ENCODE peak calls at places on chromosomes 6 and 20, in ten cellular contexts. T is GM10248; J is fibroblast of lung; F is IMR-90; R is H9; D is CD8-positive, alpha-beta T cell; O is bronchial epithelial cell; Q is A673; M is progenitor cell of endocrine pancreas; Z is left ventricle myocardium inferior. P is an unnamed sample.

GRCh38 chr6:168148231-168148849 is 69.3 kb upstream of the FRMD1 start:
- DNase-seq in O (no peak), T (no peak), Q (no peak), Z (no peak), D (no peak), F (no peak), J (no peak), R (no peak), M (no peak), P (no peak)

GRCh38 chr6:167350731-167351655 is 26.1 kb downstream of the TTLL2 start:
- DNase-seq in O (peak; percentile 47), F (no peak), J (peak; percentile 37), Z (peak; percentile 67), Q (peak; percentile 87), R (peak; percentile 93), D (peak; percentile 77), T (peak; percentile 61), M (peak; percentile 80), P (peak; percentile 65)

GRCh38 chr6:81788748-81789147 is 36.3 kb upstream of the TENT5A start:
- DNase-seq in Q (no peak), Z (no peak), O (peak; percentile 21), F (no peak), T (no peak), R (no peak), M (no peak), D (no peak), J (no peak), P (no peak)

GRCh38 chr20:31547720-31548298 is 33.6 kb downstream of the HM13 start:
- DNase-seq in R (no peak), F (no peak), D (no peak), O (no peak), T (no peak), J (no peak), M (no peak), Q (no peak), Z (no peak), P (no peak)

GRCh38 chr6:14121936-14122344 is 4.4 kb downstream of the CD83 start:
- DNase-seq in R (no peak), O (no peak), T (peak; percentile 73), M (no peak), Q (no peak), D (no peak), F (no peak), Z (no peak), J (no peak), P (peak; percentile 75)

GRCh38 chr6:19137419-19138035 is 699.6 kb upstream of the ID4 start:
- DNase-seq in M (no peak), D (no peak), Z (no peak), T (no peak), F (no peak), O (no peak), J (no peak), R (no peak), Q (no peak), P (no peak)

GRCh38 chr20:25319241-25320034 is 71.2 kb downstream of the ABHD12 start:
- DNase-seq in J (no peak), M (no peak), O (no peak), Z (no peak), Q (no peak), F (no peak), D (no peak), R (no peak), T (no peak), P (no peak)

GRCh38 chr6:13280253-13280652 is 48.1 kb downstream of the TBC1D7 start:
- DNase-seq in D (no peak), M (no peak), T (no peak), F (no peak), Z (no peak), O (no peak), Q (no peak), J (no peak), R (no peak), P (no peak)

GRCh38 chr20:4607287-4607713 is 114.4 kb upstream of the PRND start:
- DNase-seq in D (peak; percentile 48), M (peak; percentile 52), Q (peak; percentile 90), O (peak; percentile 57), F (peak; percentile 70), J (peak; percentile 81), R (peak; percentile 64), T (peak; percentile 72), Z (no peak), P (peak; percentile 64)

GRCh38 chr20:8231038-8231437 is 99.0 kb downstream of the PLCB1 start:
- DNase-seq in J (no peak), O (no peak), D (no peak), T (no peak), Z (no peak), R (no peak), M (no peak), F (no peak), Q (no peak), P (no peak)

GRCh38 chr6:21188505-21189223 is 404.9 kb upstream of the SOX4 start:
- DNase-seq in J (no peak), D (no peak), Q (peak; percentile 96), R (no peak), Z (no peak), F (no peak), M (no peak), T (no peak), O (peak; percentile 87), P (no peak)

GRCh38 chr6:112560651-112561050 is 213.5 kb downstream of the RFPL4B start:
- DNase-seq in R (no peak), F (no peak), J (no peak), Q (peak; percentile 35), M (no peak), D (no peak), T (no peak), Z (no peak), O (no peak), P (no peak)

GRCh38 chr20:37411408-37412306 is 65.7 kb downstream of the SRC start:
- DNase-seq in Z (no peak), O (no peak), R (no peak), J (no peak), Q (no peak), M (no peak), T (no peak), D (no peak), F (no peak), P (no peak)

GRCh38 chr6:144534123-144534676 is 249.1 kb downstream of the UTRN start:
- DNase-seq in D (no peak), O (no peak), J (no peak), M (no peak), T (no peak), F (peak; percentile 12), Z (no peak), Q (no peak), R (no peak), P (no peak)

GRCh38 chr6:11121851-11122250 is 10.3 kb upstream of the ERVFRD-1 start:
- DNase-seq in R (no peak), O (no peak), T (no peak), Z (no peak), J (no peak), D (no peak), M (no peak), Q (no peak), F (no peak), P (no peak)

DNA sequence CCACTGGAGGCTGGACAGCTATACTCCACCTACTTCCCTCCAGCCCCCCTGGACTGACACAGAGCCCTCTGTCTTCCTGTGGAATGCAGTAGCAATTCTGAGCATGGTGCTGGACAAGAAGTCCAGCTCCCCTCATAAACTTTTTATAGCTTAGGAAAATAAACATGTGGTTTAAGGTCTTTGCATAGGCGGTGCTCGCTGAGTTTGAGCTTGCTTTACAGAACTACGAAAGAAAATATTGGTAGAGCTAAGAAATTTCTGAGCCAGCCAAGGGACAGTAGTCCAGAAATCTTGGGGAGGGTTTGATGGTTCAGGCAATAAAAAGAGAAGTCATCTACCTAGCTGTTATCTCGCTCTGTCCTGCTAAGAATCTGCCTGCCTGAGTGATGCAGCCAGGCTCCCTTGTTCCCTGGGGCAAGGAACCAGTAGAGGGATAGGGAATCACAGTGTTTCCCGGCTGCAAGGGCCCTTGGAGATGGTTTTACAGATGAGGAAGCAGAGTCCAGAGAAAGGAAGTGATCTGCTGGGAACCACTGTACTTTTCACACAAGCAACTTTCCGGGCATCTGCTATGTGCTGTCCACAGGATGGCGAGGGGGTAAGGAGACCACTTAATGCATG is 343.4 kb downstream of the CDC5L start:
- DNase-seq in D (no peak), R (no peak), O (no peak), F (peak; percentile 66), Q (no peak), J (peak; percentile 79), M (no peak), T (no peak), Z (no peak), P (no peak)
- TF ChIP-seq CTCF in D (no peak), R (no peak), O (no peak), F (no peak), Q (no peak), J (no peak), M (no peak), T (no peak), Z (no peak), P (no peak)

GRCh38 chr6:2448826-2449571 is 203.6 kb upstream of the GMDS start:
- DNase-seq in Q (peak; percentile 67), F (peak; percentile 89), M (no peak), J (peak; percentile 88), T (peak; percentile 70), O (peak; percentile 76), D (no peak), R (peak; percentile 67), Z (no peak), P (peak; percentile 62)
- TF ChIP-seq CTCF in Q (peak; percentile 74), F (peak; percentile 89), M (peak; percentile 80), J (peak; percentile 81), T (peak; percentile 61), O (peak; percentile 71), D (no peak), R (peak; percentile 85), Z (peak; percentile 69), P (peak; percentile 37)

DNA sequence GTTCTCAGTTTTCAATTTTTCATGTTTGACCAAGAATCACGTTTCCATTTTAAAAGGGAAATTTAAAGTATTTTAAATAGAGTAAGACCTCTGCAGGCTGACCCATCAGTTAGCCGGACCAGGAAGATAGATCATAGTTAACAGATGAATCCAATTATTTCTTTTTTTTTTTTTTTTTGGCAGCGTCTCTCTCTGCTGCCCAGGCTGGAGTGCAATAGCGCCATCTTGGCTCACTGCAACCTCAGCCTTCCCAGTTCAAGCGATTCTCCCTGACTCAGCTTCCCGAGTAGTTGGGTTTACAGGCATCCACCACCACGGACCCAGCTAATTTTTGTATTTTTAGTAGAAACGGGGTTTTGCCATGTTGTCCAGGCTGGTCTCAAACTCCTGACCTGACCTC is 256.7 kb upstream of the CNR1 start:
- DNase-seq in F (no peak), Q (peak; percentile 1), J (no peak), R (peak; percentile 58), O (no peak), Z (no peak), T (no peak), M (no peak), D (no peak), P (no peak)
- TF ChIP-seq CTCF in F (no peak), Q (peak; percentile 38), J (no peak), R (peak; percentile 51), O (no peak), Z (no peak), T (no peak), M (no peak), D (no peak), P (no peak)

DNA sequence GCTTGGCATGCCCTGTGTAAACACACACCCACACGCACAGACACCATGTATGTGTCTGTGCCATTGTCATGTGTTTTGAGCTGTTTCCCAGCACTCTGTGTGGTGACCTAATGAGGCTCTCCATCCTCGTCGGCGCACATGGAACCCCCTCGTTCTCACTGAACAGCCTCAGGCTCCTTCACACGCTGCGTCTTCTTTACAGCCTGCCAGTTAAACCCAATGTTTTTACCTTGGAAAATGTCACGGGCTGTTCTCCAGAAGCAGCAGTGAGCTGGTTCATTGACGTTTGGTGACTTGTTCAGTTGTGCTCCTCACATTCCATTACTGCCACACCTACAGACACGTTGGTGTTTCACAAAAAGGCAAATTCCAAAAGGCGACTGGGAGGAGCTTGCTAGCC is 201.0 kb upstream of the FOXQ1 start:
- DNase-seq in M (no peak), J (no peak), Q (no peak), O (peak; percentile 70), R (no peak), D (no peak), Z (no peak), T (no peak), F (no peak), P (no peak)
- TF ChIP-seq CTCF in M (no peak), J (no peak), Q (no peak), O (no peak), R (no peak), D (no peak), Z (no peak), T (no peak), F (no peak), P (no peak)

P was measured in GM20000.